ENCODE peak calls at places on chromosomes 3 and 15, in nine cellular contexts. One of them, this sample, is unnamed.

GRCh38 chr15:98981851-98982722 is 25.5 kb downstream of the PGPEP1L start:
- DNase-seq in COR-L47: no peak
- DNase-seq in AG04449: no peak
- DNase-seq in A549: no peak
- DNase-seq in HEK293T: no peak
- DNase-seq in GM03348: peak
- DNase-seq in NCI-H460: no peak
- DNase-seq in D721Med: no peak
- DNase-seq in AG20443: peak
- DNase-seq in this sample: no peak

GRCh38 chr3:59001675-59002074 is 48.1 kb downstream of the CFAP20DC start:
- DNase-seq in GM03348: no peak
- DNase-seq in AG20443: no peak
- DNase-seq in HEK293T: no peak
- DNase-seq in AG04449: no peak
- DNase-seq in A549: no peak
- DNase-seq in D721Med: no peak
- DNase-seq in COR-L47: peak
- DNase-seq in NCI-H460: no peak
- DNase-seq in this sample: no peak

GRCh38 chr15:39273805-39274411 is 307.0 kb upstream of the THBS1 start:
- DNase-seq in AG04449: no peak
- DNase-seq in NCI-H460: no peak
- DNase-seq in D721Med: no peak
- DNase-seq in HEK293T: no peak
- DNase-seq in COR-L47: peak
- DNase-seq in GM03348: no peak
- DNase-seq in AG20443: no peak
- DNase-seq in A549: peak
- DNase-seq in this sample: no peak

GRCh38 chr3:28739647-28740046 is 391.0 kb upstream of the AZI2 start:
- DNase-seq in COR-L47: no peak
- DNase-seq in GM03348: no peak
- DNase-seq in NCI-H460: no peak
- DNase-seq in AG04449: no peak
- DNase-seq in AG20443: no peak
- DNase-seq in HEK293T: no peak
- DNase-seq in D721Med: no peak
- DNase-seq in A549: no peak
- DNase-seq in this sample: no peak

GRCh38 chr15:39333393-39333792 is 247.5 kb upstream of the THBS1 start:
- DNase-seq in D721Med: no peak
- DNase-seq in NCI-H460: no peak
- DNase-seq in AG04449: no peak
- DNase-seq in AG20443: no peak
- DNase-seq in GM03348: no peak
- DNase-seq in HEK293T: no peak
- DNase-seq in A549: no peak
- DNase-seq in COR-L47: no peak
- DNase-seq in this sample: no peak

GRCh38 chr3:69231929-69232437 is 109.6 kb upstream of the LMOD3 start:
- DNase-seq in A549: no peak
- DNase-seq in HEK293T: peak
- DNase-seq in NCI-H460: no peak
- DNase-seq in AG20443: no peak
- DNase-seq in AG04449: no peak
- DNase-seq in COR-L47: no peak
- DNase-seq in D721Med: no peak
- DNase-seq in GM03348: no peak
- DNase-seq in this sample: no peak

GRCh38 chr15:28094732-28095521 is 4.2 kb downstream of the OCA2 start:
- DNase-seq in NCI-H460: no peak
- DNase-seq in AG20443: peak
- DNase-seq in AG04449: no peak
- DNase-seq in COR-L47: no peak
- DNase-seq in HEK293T: no peak
- DNase-seq in D721Med: no peak
- DNase-seq in A549: no peak
- DNase-seq in GM03348: no peak
- DNase-seq in this sample: no peak

GRCh38 chr3:65995030-65995429 is 43.7 kb downstream of the MAGI1 start:
- DNase-seq in AG04449: no peak
- DNase-seq in COR-L47: no peak
- DNase-seq in A549: no peak
- DNase-seq in GM03348: peak
- DNase-seq in D721Med: no peak
- DNase-seq in HEK293T: no peak
- DNase-seq in AG20443: peak
- DNase-seq in NCI-H460: no peak
- DNase-seq in this sample: no peak

GRCh38 chr3:65177879-65178484 is 490.2 kb upstream of the ADAMTS9 start:
- DNase-seq in AG04449: no peak
- DNase-seq in A549: no peak
- DNase-seq in HEK293T: no peak
- DNase-seq in AG20443: peak
- DNase-seq in D721Med: no peak
- DNase-seq in COR-L47: no peak
- DNase-seq in GM03348: peak
- DNase-seq in NCI-H460: no peak
- DNase-seq in this sample: no peak

GRCh38 chr15:23797747-23798157 is 110.6 kb upstream of the NDN start:
- DNase-seq in HEK293T: no peak
- DNase-seq in A549: no peak
- DNase-seq in AG04449: no peak
- DNase-seq in NCI-H460: no peak
- DNase-seq in GM03348: no peak
- DNase-seq in D721Med: no peak
- DNase-seq in COR-L47: no peak
- DNase-seq in AG20443: no peak
- DNase-seq in this sample: no peak

GRCh38 chr3:185822221-185822956 is 2.5 kb downstream of the IGF2BP2 start:
- DNase-seq in COR-L47: no peak
- DNase-seq in HEK293T: no peak
- DNase-seq in NCI-H460: peak
- DNase-seq in AG04449: no peak
- DNase-seq in AG20443: no peak
- DNase-seq in A549: no peak
- DNase-seq in D721Med: no peak
- DNase-seq in GM03348: peak
- DNase-seq in this sample: no peak

GRCh38 chr3:122510878-122511481 is 3.8 kb downstream of the KPNA1 start:
- DNase-seq in AG20443: no peak
- DNase-seq in D721Med: no peak
- DNase-seq in AG04449: no peak
- DNase-seq in HEK293T: no peak
- DNase-seq in COR-L47: no peak
- DNase-seq in GM03348: no peak
- DNase-seq in A549: no peak
- DNase-seq in NCI-H460: no peak
- DNase-seq in this sample: no peak

GRCh38 chr3:12986521-12986920 is 86.7 kb downstream of the IQSEC1 start:
- DNase-seq in COR-L47: no peak
- DNase-seq in GM03348: no peak
- DNase-seq in AG20443: no peak
- DNase-seq in A549: no peak
- DNase-seq in HEK293T: no peak
- DNase-seq in AG04449: no peak
- DNase-seq in D721Med: no peak
- DNase-seq in NCI-H460: no peak
- DNase-seq in this sample: no peak

GRCh38 chr15:100710213-100710612 is 107.8 kb downstream of the ASB7 start:
- DNase-seq in D721Med: no peak
- DNase-seq in AG04449: no peak
- DNase-seq in COR-L47: no peak
- DNase-seq in AG20443: no peak
- DNase-seq in A549: no peak
- DNase-seq in HEK293T: no peak
- DNase-seq in GM03348: no peak
- DNase-seq in NCI-H460: no peak
- DNase-seq in this sample: no peak

GRCh38 chr15:38257676-38258075 is 5.0 kb downstream of the SPRED1 start:
- DNase-seq in GM03348: no peak
- DNase-seq in NCI-H460: no peak
- DNase-seq in HEK293T: no peak
- DNase-seq in AG20443: no peak
- DNase-seq in COR-L47: no peak
- DNase-seq in AG04449: no peak
- DNase-seq in A549: no peak
- DNase-seq in D721Med: no peak
- DNase-seq in this sample: no peak

GRCh38 chr15:74007820-74008371 is 13.4 kb downstream of the PML start:
- DNase-seq in GM03348: no peak
- DNase-seq in NCI-H460: no peak
- DNase-seq in AG20443: no peak
- DNase-seq in COR-L47: no peak
- DNase-seq in HEK293T: no peak
- DNase-seq in A549: no peak
- DNase-seq in D721Med: no peak
- DNase-seq in AG04449: no peak
- DNase-seq in this sample: no peak

GRCh38 chr15:45802140-45802539 is 167.3 kb downstream of the SQOR start:
- DNase-seq in GM03348: no peak
- DNase-seq in D721Med: no peak
- DNase-seq in AG04449: no peak
- DNase-seq in COR-L47: peak
- DNase-seq in AG20443: no peak
- DNase-seq in HEK293T: no peak
- DNase-seq in NCI-H460: no peak
- DNase-seq in A549: no peak
- DNase-seq in this sample: no peak

GRCh38 chr3:150158974-150159625 is 188.4 kb upstream of the PFN2 start:
- DNase-seq in GM03348: peak
- DNase-seq in COR-L47: no peak
- DNase-seq in HEK293T: no peak
- DNase-seq in AG20443: peak
- DNase-seq in NCI-H460: no peak
- DNase-seq in A549: no peak
- DNase-seq in D721Med: no peak
- DNase-seq in AG04449: no peak
- DNase-seq in this sample: no peak

GRCh38 chr15:62927196-62927595 is 115.4 kb upstream of the TPM1 start:
- DNase-seq in NCI-H460: no peak
- DNase-seq in AG04449: no peak
- DNase-seq in AG20443: no peak
- DNase-seq in COR-L47: no peak
- DNase-seq in HEK293T: no peak
- DNase-seq in A549: no peak
- DNase-seq in GM03348: no peak
- DNase-seq in D721Med: no peak
- DNase-seq in this sample: no peak

GRCh38 chr3:69009559-69010410 is 3.7 kb downstream of the EOGT start:
- DNase-seq in NCI-H460: no peak
- DNase-seq in HEK293T: no peak
- DNase-seq in AG04449: peak
- DNase-seq in A549: no peak
- DNase-seq in GM03348: peak
- DNase-seq in D721Med: no peak
- DNase-seq in COR-L47: no peak
- DNase-seq in AG20443: peak
- DNase-seq in this sample: no peak

GRCh38 chr3:37295925-37296324 is 121.5 kb upstream of the LRRFIP2 start:
- DNase-seq in AG20443: no peak
- DNase-seq in NCI-H460: no peak
- DNase-seq in A549: no peak
- DNase-seq in GM03348: no peak
- DNase-seq in COR-L47: no peak
- DNase-seq in AG04449: no peak
- DNase-seq in D721Med: no peak
- DNase-seq in HEK293T: no peak
- DNase-seq in this sample: no peak

GRCh38 chr3:180996415-180996932 is 6.9 kb upstream of the DNAJC19 start:
- DNase-seq in AG20443: no peak
- DNase-seq in COR-L47: no peak
- DNase-seq in A549: no peak
- DNase-seq in D721Med: no peak
- DNase-seq in NCI-H460: no peak
- DNase-seq in AG04449: no peak
- DNase-seq in GM03348: no peak
- DNase-seq in HEK293T: no peak
- DNase-seq in this sample: no peak

GRCh38 chr15:60788514-60789091 is 309.7 kb upstream of the ICE2 start:
- DNase-seq in AG20443: no peak
- DNase-seq in AG04449: no peak
- DNase-seq in HEK293T: no peak
- DNase-seq in NCI-H460: no peak
- DNase-seq in D721Med: no peak
- DNase-seq in COR-L47: no peak
- DNase-seq in A549: no peak
- DNase-seq in GM03348: no peak
- DNase-seq in this sample: peak

This sample was measured in CD4-positive, alpha-beta memory T cell.